ENCODE peak calls at places on chromosomes 3 and 15, in five cellular contexts. G is ecto neural progenitor cell, L is neural progenitor cell, T is NCI-H2081 treated with DMSO at 0.1 percent for 48 hours, U is kidney epithelial cell. X is an unnamed sample.

GRCh38 chr3:197298858-197299854 is 744 bp upstream of the DLG1 start:
- DNase-seq in L (peak; percentile 70), U (no peak), T (no peak), G (peak; percentile 65), X (peak; percentile 29)

GRCh38 chr15:80208758-80209734 is 43.0 kb downstream of the CTXND1 start:
- DNase-seq in G (no peak), L (peak; percentile 13), T (no peak), U (no peak), X (no peak)

GRCh38 chr3:66722675-66723074 is 221.9 kb upstream of the LRIG1 start:
- DNase-seq in L (no peak), U (peak; percentile 35), T (no peak), G (no peak), X (no peak)

GRCh38 chr3:27072943-27073725 is 296.0 kb downstream of the NEK10 start:
- DNase-seq in T (no peak), L (peak; percentile 9), G (no peak), U (no peak), X (no peak)

GRCh38 chr15:91521996-91522395 is 331.5 kb upstream of the SLCO3A1 start:
- DNase-seq in U (peak; percentile 31), T (no peak), G (no peak), L (no peak), X (no peak)

GRCh38 chr3:152267319-152267689 is 1.4 kb upstream of the MBNL1 start:
- DNase-seq in L (no peak), T (no peak), G (no peak), U (no peak), X (no peak)

GRCh38 chr3:155809181-155809580 is 3.1 kb upstream of the C3orf33 start:
- DNase-seq in T (no peak), U (no peak), L (no peak), G (no peak), X (no peak)

GRCh38 chr3:178255315-178255714 is 280.9 kb upstream of the KCNMB2 start:
- DNase-seq in G (no peak), T (no peak), L (no peak), U (no peak), X (no peak)

GRCh38 chr15:77015651-77016320 is 20.9 kb downstream of the PSTPIP1 start:
- DNase-seq in T (no peak), G (no peak), L (peak; percentile 48), U (no peak), X (no peak)

GRCh38 chr3:96806336-96806735 is 8.1 kb upstream of the EPHA6 start:
- DNase-seq in U (no peak), L (no peak), T (no peak), G (no peak), X (no peak)

GRCh38 chr15:64851503-64851840 is 9.8 kb downstream of the PLEKHO2 start:
- DNase-seq in L (peak; percentile 32), U (no peak), G (no peak), T (no peak), X (no peak)

GRCh38 chr15:41499109-41499851 is 5.6 kb downstream of the ITPKA start:
- DNase-seq in L (no peak), T (no peak), G (no peak), U (no peak), X (no peak)

GRCh38 chr3:187941848-187942194 is 196.6 kb upstream of the BCL6 start:
- DNase-seq in U (no peak), L (no peak), T (no peak), G (no peak), X (no peak)

GRCh38 chr3:112773864-112774263 is 72.8 kb downstream of the CD200R1L start:
- DNase-seq in L (no peak), G (no peak), U (no peak), T (no peak), X (no peak)

GRCh38 chr3:56790016-56790950 is 11.5 kb downstream of the ARHGEF3 start:
- DNase-seq in U (no peak), G (no peak), L (no peak), T (no peak), X (no peak)

GRCh38 chr15:64216722-64217428 is 54.1 kb upstream of the PPIB start:
- DNase-seq in T (no peak), L (no peak), U (no peak), G (no peak), X (no peak)

GRCh38 chr15:68599560-68600071 is 20.8 kb downstream of the CORO2B start:
- DNase-seq in T (no peak), L (peak; percentile 91), U (no peak), G (peak; percentile 78), X (peak; percentile 86)

GRCh38 chr3:194091141-194091540 is 44.8 kb upstream of the HES1 start:
- DNase-seq in G (no peak), T (no peak), L (no peak), U (peak; percentile 78), X (no peak)

GRCh38 chr3:62159693-62160092 is 213.7 kb downstream of the FEZF2 start:
- DNase-seq in G (no peak), T (no peak), U (no peak), L (no peak), X (no peak)

GRCh38 chr3:51434746-51435323 is 43.8 kb downstream of the RBM15B start:
- DNase-seq in U (no peak), L (peak; percentile 65), G (peak; percentile 46), T (peak; percentile 0), X (peak; percentile 31)

GRCh38 chr3:102972350-102972749 is 537.5 kb downstream of the ZPLD1 start:
- DNase-seq in G (no peak), L (no peak), T (no peak), U (no peak), X (no peak)

X was measured in neuronal stem cell.